ENCODE peak calls at places on chromosomes 5 and 9, in ten cellular contexts. Y, S, H, I, A, W, N, M, L and Z are unnamed samples. For H3K4me1, the result is how much of the 10 kb centered on the place peaks cover.

GRCh38 chr5:116452774-116453368 is 121.8 kb downstream of the SEMA6A start:
- DNase-seq in Y (no peak), S (no peak), H (no peak), I (no peak), A (no peak), W (no peak), N (no peak), M (no peak), L (no peak), Z (no peak)

GRCh38 chr5:157571357-157571827 is 4.2 kb downstream of the ADAM19 start:
- DNase-seq in Y (no peak), S (no peak), H (no peak), I (no peak), A (peak), W (no peak), N (no peak), M (peak), L (no peak), Z (no peak)

GRCh38 chr5:134432174-134432573 is 20.5 kb upstream of the CDKN2AIPNL start:
- DNase-seq in Y (no peak), S (no peak), H (no peak), I (no peak), A (no peak), W (no peak), N (no peak), M (no peak), L (no peak), Z (no peak)

GRCh38 chr5:138111937-138112336 is 27.3 kb downstream of the NME5 start:
- DNase-seq in Y (no peak), S (no peak), H (no peak), I (no peak), A (no peak), W (no peak), N (no peak), M (no peak), L (no peak), Z (no peak)

GRCh38 chr9:108219664-108220063 is 636.1 kb downstream of the ACTL7B start:
- DNase-seq in Y (no peak), S (no peak), H (no peak), I (no peak), A (no peak), W (no peak), N (no peak), M (no peak), L (no peak), Z (no peak)

GRCh38 chr9:20788526-20789421 is 104.7 kb downstream of the FOCAD start:
- DNase-seq in Y (no peak), S (no peak), H (no peak), I (no peak), A (no peak), W (no peak), N (no peak), M (no peak), L (no peak), Z (peak)

GRCh38 chr9:87703636-87704276 is 22.2 kb upstream of the CTSL start:
- DNase-seq in Y (peak), S (no peak), H (no peak), I (no peak), A (no peak), W (no peak), N (peak), M (no peak), L (no peak), Z (no peak)

GRCh38 chr9:117720555-117720954 is 16.4 kb downstream of the TLR4 start:
- DNase-seq in Y (no peak), S (peak), H (no peak), I (no peak), A (no peak), W (no peak), N (no peak), M (no peak), L (no peak), Z (no peak)

GRCh38 chr5:120096413-120096812 is 367.7 kb upstream of the PRR16 start:
- DNase-seq in Y (peak), S (no peak), H (no peak), I (no peak), A (peak), W (no peak), N (no peak), M (no peak), L (peak), Z (no peak)

GRCh38 chr5:14244721-14245518 is 101.8 kb downstream of the TRIO start:
- DNase-seq in Y (no peak), S (no peak), H (no peak), I (no peak), A (peak), W (no peak), N (no peak), M (no peak), L (no peak), Z (no peak)

GRCh38 chr9:306907-307306 is 92.2 kb downstream of the DOCK8 start:
- DNase-seq in Y (peak), S (peak), H (no peak), I (no peak), A (no peak), W (no peak), N (no peak), M (peak), L (no peak), Z (no peak)

GRCh38 chr5:37954561-37954960 is 114.7 kb upstream of the GDNF start:
- DNase-seq in Y (no peak), S (no peak), H (no peak), I (no peak), A (no peak), W (no peak), N (no peak), M (no peak), L (peak), Z (no peak)

DNA sequence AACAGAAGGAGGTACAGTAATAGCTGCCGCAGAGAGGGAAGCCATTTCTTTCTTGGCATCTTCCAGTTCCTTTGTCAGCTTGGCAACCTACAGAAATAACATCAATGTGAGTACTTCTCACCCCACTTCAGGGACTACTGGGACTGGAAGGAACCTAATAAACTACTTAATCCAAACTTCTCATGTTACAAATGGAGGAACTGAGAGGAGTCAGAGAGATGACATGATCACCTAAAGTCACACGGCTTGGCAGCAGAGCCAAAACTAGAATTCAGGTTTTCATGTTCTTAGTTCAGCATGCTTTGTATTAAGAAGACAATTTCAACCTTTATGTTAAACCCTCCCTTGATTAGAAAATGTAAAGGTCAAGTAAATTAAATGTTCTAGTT is 44.7 kb downstream of the DIAPH1 start:
- DNase-seq in Y (no peak), S (no peak), H (no peak), I (no peak), A (no peak), W (no peak), N (no peak), M (no peak), L (no peak), Z (no peak)
- H3K27ac ChIP-seq in Y (no peak), S (no peak), H (no peak), I (no peak), A (no peak), W (no peak), N (no peak), M (no peak), L (no peak), Z (no peak)

GRCh38 chr5:141603912-141604311 is 14.9 kb downstream of the DIAPH1 start:
- DNase-seq in Y (no peak), S (no peak), H (no peak), I (no peak), A (no peak), W (no peak), N (no peak), M (no peak), L (no peak), Z (no peak)
- H3K4me1 ChIP-seq in Y (under half), S (under half), H (under half), I (half or more), A (under half), W (under half), N (under half), M (half or more), L (under half), Z (under half)

GRCh38 chr9:126844085-126844484 is 16.4 kb upstream of the ZBTB34 start:
- DNase-seq in Y (no peak), S (no peak), H (no peak), I (no peak), A (peak), W (no peak), N (no peak), M (no peak), L (peak), Z (peak)
- H3K27ac ChIP-seq in Y (no peak), S (no peak), H (no peak), I (no peak), A (no peak), W (no peak), N (peak), M (no peak), L (no peak), Z (no peak)

GRCh38 chr5:180054226-180054625 is 17.3 kb downstream of the RNF130 start:
- DNase-seq in Y (no peak), S (no peak), H (no peak), I (no peak), A (no peak), W (no peak), N (no peak), M (no peak), L (no peak), Z (no peak)

GRCh38 chr5:180056153-180056552 is 15.4 kb downstream of the RNF130 start:
- DNase-seq in Y (no peak), S (no peak), H (no peak), I (no peak), A (no peak), W (no peak), N (no peak), M (no peak), L (no peak), Z (no peak)

GRCh38 chr5:180050106-180050929 is 21.2 kb downstream of the RNF130 start:
- DNase-seq in Y (no peak), S (no peak), H (no peak), I (no peak), A (no peak), W (no peak), N (no peak), M (no peak), L (no peak), Z (no peak)

GRCh38 chr5:180052211-180052818 is 19.2 kb downstream of the RNF130 start:
- DNase-seq in Y (no peak), S (no peak), H (no peak), I (no peak), A (no peak), W (no peak), N (no peak), M (no peak), L (no peak), Z (no peak)

GRCh38 chr5:180053061-180053602 is 18.4 kb downstream of the RNF130 start:
- DNase-seq in Y (no peak), S (no peak), H (no peak), I (no peak), A (no peak), W (no peak), N (no peak), M (no peak), L (no peak), Z (no peak)
- H3K4me1 ChIP-seq in Y (under half), S (under half), H (under half), I (under half), A (under half), W (under half), N (under half), M (under half), L (under half), Z (under half)

DNA sequence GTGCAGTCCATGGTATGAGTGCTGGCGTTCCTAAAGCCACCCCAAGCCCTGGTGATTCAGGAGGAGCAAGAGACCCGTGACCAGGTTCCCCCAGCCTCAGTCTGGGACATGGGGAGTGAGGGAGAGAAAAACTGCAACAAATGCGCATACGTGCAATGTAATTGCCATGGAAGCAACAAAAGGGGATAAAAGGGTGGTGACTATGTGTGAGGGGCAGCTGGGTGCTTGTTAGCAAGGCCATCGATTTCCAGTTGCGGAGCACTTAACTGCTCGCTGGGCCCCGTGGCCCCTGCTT is 709 bp upstream of the SH3PXD2B start:
- DNase-seq in Y (no peak), S (no peak), H (no peak), I (no peak), A (no peak), W (no peak), N (no peak), M (no peak), L (no peak), Z (no peak)
- H3K27ac ChIP-seq in Y (peak), S (peak), H (no peak), I (peak), A (peak), W (peak), N (no peak), M (no peak), L (no peak), Z (peak)